ENCODE peak calls at places on chromosomes 3 and 15, in five cellular contexts. S is Karpas-422, W is DND-41, Z is fibroblast of lung, Q is IMR-90. J is an unnamed sample. For H3K9me3 and H4K20me1, the result is how much of the 10 kb centered on the place peaks cover.

GRCh38 chr3:52364322-52364721 is 48.2 kb downstream of the DNAH1 start:
- DNase-seq in S (no peak), W (no peak), Z (no peak), Q (no peak), J (no peak)

GRCh38 chr3:184578822-184579221 is 17.2 kb downstream of the EPHB3 start:
- DNase-seq in W (no peak), Q (no peak), Z (no peak), S (no peak), J (no peak)

GRCh38 chr3:45795882-45796765 is at the start of gene SLC6A20:
- DNase-seq in W (no peak), S (no peak), Q (no peak), Z (no peak), J (no peak)

GRCh38 chr3:84893211-84893610 is 65.6 kb upstream of the CADM2 start:
- DNase-seq in Q (no peak), Z (no peak), S (no peak), W (no peak), J (no peak)

GRCh38 chr3:33729993-33730392 is 11.9 kb upstream of the CLASP2 start:
- DNase-seq in Q (no peak), Z (no peak), W (no peak), S (no peak), J (no peak)

GRCh38 chr3:196985954-196986885 is 17.6 kb upstream of the PIGZ start:
- DNase-seq in Z (no peak), S (no peak), W (no peak), Q (no peak), J (no peak)

GRCh38 chr3:125077864-125078263 is 22.1 kb upstream of the HEG1 start:
- DNase-seq in S (peak), Q (no peak), Z (no peak), W (no peak), J (no peak)

GRCh38 chr3:193016437-193016887 is 98.8 kb upstream of the MB21D2 start:
- DNase-seq in S (no peak), Z (peak), Q (no peak), W (no peak), J (no peak)

GRCh38 chr15:47822066-47822465 is 104.8 kb downstream of the SEMA6D start:
- DNase-seq in Q (no peak), W (no peak), S (no peak), Z (no peak), J (no peak)

GRCh38 chr15:83011271-83012037 is at the start of gene C15orf40:
- DNase-seq in W (peak), Q (peak), Z (peak), S (peak), J (peak)

GRCh38 chr3:48500656-48501055 is 3.3 kb downstream of the SHISA5 start:
- DNase-seq in S (no peak), Z (no peak), Q (no peak), W (no peak), J (peak)

GRCh38 chr3:46947545-46947899 is 29.0 kb downstream of the CCDC12 start:
- DNase-seq in W (no peak), Z (no peak), Q (no peak), S (no peak), J (no peak)

GRCh38 chr3:154243353-154243752 is 80.9 kb downstream of the DHX36 start:
- DNase-seq in S (no peak), Z (peak), Q (peak), W (no peak), J (peak)

GRCh38 chr3:110518031-110518430 is 553.6 kb upstream of the NECTIN3 start:
- DNase-seq in W (no peak), Z (no peak), S (no peak), Q (no peak), J (no peak)

GRCh38 chr15:65583701-65584100 is 27.2 kb downstream of the INTS14 start:
- DNase-seq in W (peak), S (peak), Q (peak), Z (peak), J (no peak)

GRCh38 chr3:25910997-25911396 is 121.1 kb downstream of the OXSM start:
- DNase-seq in S (peak), Z (peak), W (peak), Q (peak), J (no peak)

GRCh38 chr15:51448592-51449494 is 107.4 kb downstream of the GLDN start:
- DNase-seq in Z (no peak), S (no peak), W (no peak), Q (peak), J (no peak)

GRCh38 chr3:51311055-51311454 is 74.0 kb upstream of the MANF start:
- DNase-seq in S (peak), Q (peak), Z (peak), W (no peak), J (no peak)

GRCh38 chr15:32677238-32677750 is 35.8 kb downstream of the SCG5 start:
- DNase-seq in Z (peak), Q (no peak), W (no peak), S (no peak), J (no peak)

GRCh38 chr3:168165390-168166269 is 69.9 kb upstream of the GOLIM4 start:
- DNase-seq in W (peak), Z (peak), Q (peak), S (peak), J (peak)

GRCh38 chr15:79084308-79084968 is 6.1 kb downstream of the RASGRF1 start:
- DNase-seq in Q (no peak), W (no peak), S (no peak), Z (no peak), J (no peak)

GRCh38 chr15:93500155-93500554 is 411.1 kb upstream of the RGMA start:
- DNase-seq in Q (no peak), Z (no peak), S (no peak), W (no peak), J (no peak)

GRCh38 chr3:134640872-134641470 is 9.9 kb downstream of the KY start:
- DNase-seq in Z (peak), S (peak), W (peak), Q (peak), J (no peak)

GRCh38 chr3:58835075-58835474 is 168.5 kb upstream of the FAM3D start:
- DNase-seq in Z (peak), S (no peak), Q (peak), W (no peak), J (no peak)

GRCh38 chr3:139848660-139849059 is 86.3 kb upstream of the CLSTN2 start:
- DNase-seq in W (no peak), Q (no peak), S (no peak), Z (no peak), J (no peak)

GRCh38 chr3:29279276-29279675 is 1.6 kb upstream of the RBMS3 start:
- DNase-seq in S (no peak), Q (no peak), Z (no peak), W (no peak), J (no peak)

GRCh38 chr3:44942202-44942921 is 33.6 kb downstream of the ZDHHC3 start:
- DNase-seq in Z (peak), Q (peak), W (no peak), S (no peak), J (no peak)

GRCh38 chr3:129278970-129279906 is 568 bp downstream of the HMCES start:
- DNase-seq in S (peak), Q (peak), W (peak), Z (peak), J (peak)

GRCh38 chr3:9809615-9810356 is at the start of gene TTLL3:
- DNase-seq in Z (peak), Q (peak), W (no peak), S (peak), J (peak)

GRCh38 chr15:90497374-90497773 is 32.3 kb upstream of the CRTC3 start:
- DNase-seq in Z (no peak), S (no peak), Q (no peak), W (no peak), J (no peak)

GRCh38 chr15:100230784-100231183 is 111.0 kb downstream of the ADAMTS17 start:
- DNase-seq in W (no peak), Z (no peak), S (no peak), Q (no peak), J (no peak)

GRCh38 chr3:98573231-98573728 is 20.1 kb downstream of the CPOX start:
- DNase-seq in Z (no peak), Q (peak), W (no peak), S (peak), J (no peak)

GRCh38 chr3:43559961-43560360 is 61.9 kb downstream of the ANO10 start:
- DNase-seq in Q (peak), Z (no peak), W (no peak), S (no peak), J (no peak)

GRCh38 chr15:51494411-51495314 is 127.9 kb downstream of the DMXL2 start:
- DNase-seq in S (no peak), Q (peak), Z (peak), W (no peak), J (no peak)

GRCh38 chr3:195058311-195059005 is 212.5 kb downstream of the XXYLT1 start:
- DNase-seq in Q (no peak), S (no peak), W (no peak), Z (no peak), J (no peak)

GRCh38 chr15:87929835-87930234 is 326.7 kb downstream of the NTRK3 start:
- DNase-seq in Q (no peak), W (no peak), Z (no peak), S (no peak), J (no peak)
- H3K9me3 ChIP-seq in Q (under half), W (under half), Z (under half), S (under half), J (under half)

DNA sequence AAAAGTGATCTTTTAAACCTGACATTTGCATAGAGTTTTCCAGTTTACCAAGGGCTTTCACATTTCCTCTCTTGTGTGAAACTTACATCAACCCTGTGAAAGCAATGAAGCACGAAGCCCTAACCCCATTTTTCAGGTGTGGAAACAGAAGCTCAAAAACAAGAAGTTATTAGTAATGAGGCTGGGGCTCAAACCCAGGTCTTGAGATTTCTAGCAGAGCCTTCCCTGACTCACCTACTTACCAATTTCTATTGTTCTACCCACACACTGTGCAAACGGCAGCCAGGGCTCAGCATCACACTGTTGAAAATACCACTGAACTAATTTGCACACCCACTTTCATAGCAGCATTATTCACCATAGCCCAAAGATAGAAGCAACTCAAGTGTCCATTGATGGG is 117.8 kb upstream of the IGF1R start:
- DNase-seq in Q (no peak), Z (no peak), S (no peak), W (no peak), J (no peak)
- H4K20me1 ChIP-seq in Q (under half), Z (under half), S (under half), W (under half), J (under half)

GRCh38 chr3:90261481-90262433 is 1154.3 kb downstream of the EPHA3 start:
- DNase-seq in S (no peak), Z (no peak), W (no peak), Q (no peak), J (no peak)
- H3K9me3 ChIP-seq in S (under half), Z (under half), W (under half), Q (under half), J (under half)

GRCh38 chr3:143002727-143003126 is 1.4 kb downstream of the U2SURP start:
- DNase-seq in S (peak), Z (no peak), W (no peak), Q (no peak), J (no peak)

GRCh38 chr3:143001034-143001368 is 369 bp upstream of the U2SURP start:
- DNase-seq in W (no peak), S (peak), Z (no peak), Q (no peak), J (no peak)

GRCh38 chr3:143001369-143002082 is at the start of gene U2SURP:
- DNase-seq in Q (peak), Z (peak), S (peak), W (peak), J (peak)

GRCh38 chr3:143002083-143002712 is 828 bp downstream of the U2SURP start:
- DNase-seq in S (peak), W (no peak), Z (peak), Q (peak), J (no peak)

GRCh38 chr3:143004823-143005222 is 3.5 kb downstream of the U2SURP start:
- DNase-seq in W (no peak), Q (no peak), S (no peak), Z (no peak), J (no peak)
- H4K20me1 ChIP-seq in W (half or more), Q (under half), S (under half), Z (under half), J (half or more)

GRCh38 chr3:14092464-14092863 is 32.2 kb downstream of the CHCHD4 start:
- DNase-seq in Z (no peak), Q (no peak), S (no peak), W (no peak), J (no peak)
- H3K9me3 ChIP-seq in Z (under half), Q (under half), S (under half), W (under half), J (under half)

GRCh38 chr3:108461641-108462040 is 48.8 kb downstream of the MYH15 start:
- DNase-seq in S (no peak), Q (peak), Z (no peak), W (no peak), J (no peak)
- H4K20me1 ChIP-seq in S (under half), Q (under half), Z (under half), W (under half), J (under half)

GRCh38 chr15:25067725-25068309 is 113.0 kb downstream of the SNRPN start:
- DNase-seq in S (no peak), Z (no peak), W (no peak), Q (no peak), J (no peak)

GRCh38 chr15:25068696-25069095 is 113.9 kb downstream of the SNRPN start:
- DNase-seq in W (no peak), Q (no peak), S (no peak), Z (no peak), J (no peak)

GRCh38 chr15:25065286-25065685 is 110.5 kb downstream of the SNRPN start:
- DNase-seq in W (no peak), Q (no peak), S (no peak), Z (no peak), J (no peak)

GRCh38 chr15:25066708-25067107 is 111.9 kb downstream of the SNRPN start:
- DNase-seq in Q (no peak), S (no peak), W (no peak), Z (no peak), J (no peak)

GRCh38 chr15:25065876-25066275 is 111.1 kb downstream of the SNRPN start:
- DNase-seq in Q (no peak), Z (no peak), S (no peak), W (no peak), J (no peak)
- H3K9me3 ChIP-seq in Q (half or more), Z (half or more), S (half or more), W (half or more), J (under half)

GRCh38 chr3:156685752-156686151 is 11.4 kb downstream of the TIPARP start:
- DNase-seq in S (peak), Z (no peak), W (no peak), Q (no peak), J (no peak)
- H4K20me1 ChIP-seq in S (under half), Z (under half), W (under half), Q (half or more), J (half or more)

GRCh38 chr3:178987745-178988144 is 83.9 kb downstream of the ZMAT3 start:
- DNase-seq in Q (no peak), W (no peak), Z (no peak), S (no peak), J (no peak)
- H3K9me3 ChIP-seq in Q (under half), W (under half), Z (under half), S (under half), J (under half)

DNA sequence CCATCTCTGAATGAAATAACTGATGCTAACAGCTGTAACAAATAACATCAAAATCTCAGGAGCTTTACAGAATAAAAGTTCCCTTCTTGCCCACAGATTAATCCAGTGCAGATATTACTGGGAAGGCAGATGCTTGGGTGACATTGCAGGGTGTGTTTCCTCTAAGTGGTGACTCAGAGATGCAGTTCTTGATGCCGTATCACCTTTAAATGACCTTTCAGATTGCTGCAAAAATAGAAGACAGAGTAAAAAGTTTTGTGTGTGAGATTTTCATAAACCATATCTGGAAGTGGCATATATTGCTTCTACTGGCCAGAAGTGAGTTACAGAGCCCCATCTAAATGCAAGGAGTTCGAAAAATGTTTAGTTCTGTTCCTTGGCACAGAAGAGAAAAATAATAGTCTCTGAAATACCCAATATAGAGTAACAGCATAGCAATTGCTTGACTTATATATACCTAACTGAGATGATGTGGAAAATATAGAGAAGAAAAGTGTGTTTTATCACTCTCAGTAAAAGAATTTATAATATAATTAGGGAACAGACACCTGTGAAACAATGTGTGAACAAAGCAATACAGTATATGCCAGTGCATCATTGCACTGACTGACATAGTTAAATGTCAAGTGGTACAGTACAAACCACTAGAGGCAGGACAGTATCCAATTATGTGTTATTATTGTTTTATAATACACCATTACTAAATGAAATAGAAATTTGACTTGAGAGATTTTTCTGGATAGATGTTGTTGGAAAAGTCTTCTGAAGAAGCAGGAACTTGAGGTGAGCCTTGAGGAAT is 430.7 kb upstream of the CBLB start:
- DNase-seq in W (no peak), S (peak), Z (peak), Q (peak), J (no peak)
- H4K20me1 ChIP-seq in W (under half), S (under half), Z (under half), Q (under half), J (under half)